ENCODE peak calls at places on chromosomes 16 and 17, in nine cellular contexts. G is body of pancreas; H is CD4-positive, alpha-beta memory T cell; R is upper lobe of right lung; B is mesendoderm; U is CD4-positive, CD25-positive, alpha-beta regulatory T cell; J is mammary epithelial cell; S is lung; V is psoas muscle. W is an unnamed sample. For H3K4me1, the result is how much of the 10 kb centered on the place peaks cover.

GRCh38 chr16:57538235-57538711 is 1.9 kb upstream of the CCDC102A start:
- DNase-seq in H (no peak), V (no peak), S (no peak), J (no peak), U (no peak), R (no peak), B (no peak), G (no peak), W (no peak)

GRCh38 chr17:44269795-44270320 is 1.9 kb upstream of the SLC4A1 start:
- DNase-seq in S (no peak), G (no peak), B (no peak), V (no peak), U (no peak), H (no peak), R (no peak), J (no peak), W (no peak)

GRCh38 chr17:4215882-4216411 is 47.8 kb downstream of the ANKFY1 start:
- DNase-seq in V (no peak), H (no peak), J (no peak), G (no peak), B (no peak), U (no peak), S (no peak), R (no peak), W (no peak)

GRCh38 chr17:58273453-58274104 is 7.2 kb downstream of the MPO start:
- DNase-seq in V (no peak), G (no peak), R (no peak), S (no peak), H (no peak), J (no peak), U (no peak), B (no peak), W (no peak)

GRCh38 chr16:31498493-31498892 is 9.7 kb downstream of the RUSF1 start:
- DNase-seq in U (no peak), S (no peak), J (no peak), B (no peak), G (no peak), H (no peak), V (no peak), R (peak), W (no peak)

GRCh38 chr17:40417609-40418427 is at the start of gene TOP2A:
- DNase-seq in S (peak), B (peak), U (peak), V (peak), J (peak), R (peak), G (peak), H (peak), W (peak)

GRCh38 chr16:26993988-26994387 is 72.7 kb upstream of the C16orf82 start:
- DNase-seq in S (no peak), R (no peak), H (no peak), B (no peak), J (no peak), V (no peak), U (no peak), G (no peak), W (no peak)

GRCh38 chr17:77527836-77528505 is 387.2 kb downstream of the SEC14L1 start:
- DNase-seq in S (no peak), B (no peak), H (no peak), J (no peak), R (peak), U (no peak), G (no peak), V (peak), W (no peak)

GRCh38 chr17:34275881-34276280 is 5.9 kb downstream of the CCL7 start:
- DNase-seq in G (no peak), U (no peak), B (no peak), S (no peak), R (no peak), V (no peak), J (no peak), H (no peak), W (no peak)

GRCh38 chr16:68406458-68407041 is 41.8 kb downstream of the SMPD3 start:
- DNase-seq in V (no peak), S (no peak), G (no peak), J (no peak), H (no peak), B (no peak), U (no peak), R (no peak), W (no peak)

GRCh38 chr17:57085448-57086068 is 512 bp downstream of the AKAP1 start:
- DNase-seq in H (peak), V (peak), S (peak), J (peak), B (peak), G (peak), R (peak), U (peak), W (peak)

GRCh38 chr17:12358477-12358876 is 307.2 kb upstream of the MYOCD start:
- DNase-seq in J (no peak), B (no peak), H (no peak), R (no peak), G (no peak), S (no peak), U (no peak), V (no peak), W (no peak)

GRCh38 chr16:84618428-84619102 is 687 bp upstream of the COTL1 start:
- DNase-seq in B (peak), V (no peak), S (no peak), H (no peak), G (peak), J (peak), U (no peak), R (no peak), W (no peak)

GRCh38 chr16:10126686-10127085 is 55.5 kb downstream of the GRIN2A start:
- DNase-seq in B (no peak), H (no peak), G (no peak), R (no peak), U (no peak), J (peak), S (no peak), V (no peak), W (no peak)

GRCh38 chr16:60329110-60329509 is 1595.0 kb upstream of the GOT2 start:
- DNase-seq in G (no peak), R (no peak), V (no peak), B (no peak), H (no peak), J (peak), S (no peak), U (no peak), W (no peak)

GRCh38 chr17:77863814-77864161 is 94.7 kb upstream of the TNRC6C start:
- DNase-seq in R (peak), S (no peak), V (peak), U (no peak), H (no peak), J (no peak), B (no peak), G (no peak), W (no peak)

GRCh38 chr16:87702325-87702811 is 63.4 kb downstream of the KLHDC4 start:
- DNase-seq in S (no peak), J (no peak), U (peak), V (no peak), H (peak), G (no peak), B (peak), R (no peak), W (peak)

GRCh38 chr16:30025156-30025555 is 2.2 kb downstream of the C16orf92 start:
- DNase-seq in J (no peak), B (no peak), U (no peak), V (no peak), S (no peak), G (no peak), R (no peak), H (no peak), W (no peak)

GRCh38 chr17:37743875-37744632 is 805 bp downstream of the HNF1B start:
- DNase-seq in S (peak), J (no peak), R (peak), V (no peak), G (peak), H (no peak), B (peak), U (peak), W (no peak)

GRCh38 chr17:8365143-8365542 is 11.4 kb downstream of the KRABD2 start:
- DNase-seq in B (no peak), R (no peak), S (no peak), U (no peak), V (no peak), J (peak), G (no peak), H (no peak), W (no peak)

GRCh38 chr17:8122391-8122922 is 1.4 kb downstream of the HES7 start:
- DNase-seq in G (no peak), B (peak), S (no peak), J (peak), V (no peak), U (peak), H (no peak), R (no peak), W (no peak)

GRCh38 chr16:65740716-65741115 is 618.9 kb upstream of the CDH11 start:
- DNase-seq in V (no peak), J (no peak), U (no peak), H (no peak), S (no peak), R (no peak), B (no peak), G (no peak), W (no peak)

GRCh38 chr17:40703652-40704051 is at the start of gene KRT24:
- DNase-seq in H (no peak), S (no peak), V (no peak), G (no peak), U (no peak), B (peak), J (no peak), R (no peak), W (no peak)

GRCh38 chr16:65406076-65406475 is 284.2 kb upstream of the CDH11 start:
- DNase-seq in B (no peak), S (no peak), V (no peak), J (no peak), H (no peak), R (no peak), U (no peak), G (no peak), W (no peak)

GRCh38 chr16:11264155-11264832 is 4.8 kb downstream of the TNP2 start:
- DNase-seq in B (no peak), R (no peak), V (no peak), S (no peak), U (peak), H (no peak), G (no peak), J (no peak), W (no peak)

GRCh38 chr16:82111944-82112343 is 58.1 kb downstream of the MPHOSPH6 start:
- DNase-seq in R (no peak), G (no peak), S (no peak), J (peak), H (no peak), U (no peak), V (no peak), B (no peak), W (no peak)

GRCh38 chr16:11254913-11255736 is 879 bp downstream of the SOCS1 start:
- DNase-seq in U (peak), V (peak), S (no peak), B (no peak), G (peak), J (peak), H (peak), R (peak), W (peak)

GRCh38 chr17:72616457-72616856 is 476.0 kb downstream of the SLC39A11 start:
- DNase-seq in J (no peak), U (no peak), B (peak), S (no peak), H (no peak), G (no peak), R (no peak), V (no peak), W (no peak)

GRCh38 chr17:50380369-50381259 is 7.6 kb downstream of the EME1 start:
- DNase-seq in J (no peak), R (no peak), V (no peak), H (no peak), G (no peak), B (peak), U (no peak), S (no peak), W (no peak)

GRCh38 chr17:61000911-61001310 is 323.3 kb downstream of the BCAS3 start:
- DNase-seq in G (no peak), V (no peak), S (no peak), U (no peak), H (no peak), B (peak), J (no peak), R (no peak), W (no peak)

GRCh38 chr16:15495898-15496297 is 61.5 kb downstream of the BMERB1 start:
- DNase-seq in R (no peak), B (no peak), V (no peak), G (no peak), S (no peak), U (no peak), H (no peak), J (no peak), W (no peak)

GRCh38 chr16:88287219-88287618 is 95.5 kb upstream of the ZNF469 start:
- DNase-seq in G (no peak), V (peak), H (no peak), U (peak), S (no peak), J (no peak), B (peak), R (no peak), W (no peak)

GRCh38 chr17:75927286-75927922 is 13.4 kb downstream of the FBF1 start:
- DNase-seq in B (peak), G (no peak), V (no peak), J (peak), U (peak), H (no peak), S (peak), R (no peak), W (no peak)

GRCh38 chr16:28089992-28090365 is 26.5 kb upstream of the GSG1L start:
- DNase-seq in H (no peak), V (no peak), G (no peak), R (no peak), S (no peak), U (no peak), B (no peak), J (no peak), W (no peak)

GRCh38 chr16:83004868-83005652 is 378.3 kb downstream of the CDH13 start:
- DNase-seq in R (no peak), S (no peak), H (no peak), G (no peak), J (no peak), V (no peak), B (peak), U (no peak), W (no peak)

DNA sequence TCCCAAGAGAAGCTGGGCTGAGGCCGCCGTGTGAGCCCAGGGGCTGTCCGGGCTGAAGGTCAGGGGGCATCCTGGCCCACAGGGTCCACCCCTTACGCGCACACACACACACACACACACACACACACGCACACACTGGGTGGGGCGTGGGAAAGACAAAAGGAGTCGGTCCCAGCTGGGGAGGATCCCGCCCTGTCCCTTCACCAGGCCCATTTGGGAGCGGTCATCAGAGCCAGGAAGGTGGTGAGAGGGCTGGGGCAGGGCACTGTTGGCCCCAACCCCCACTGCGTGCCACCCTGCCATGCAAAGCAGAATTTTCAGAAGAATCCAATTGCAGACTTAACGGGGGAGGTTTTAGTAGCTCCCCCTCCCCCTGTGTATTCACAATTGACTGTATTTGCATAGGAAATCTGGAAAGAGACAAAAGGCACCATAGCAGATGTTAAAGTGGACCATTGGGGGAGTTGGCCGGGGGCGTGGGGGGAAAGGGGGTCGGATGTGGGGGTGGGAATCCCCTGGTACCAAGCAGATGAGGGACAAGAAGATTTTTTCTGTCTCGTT is 11.3 kb upstream of the CD300A start:
- DNase-seq in J (no peak), B (no peak), R (no peak), V (no peak), S (no peak), U (no peak), G (no peak), H (no peak), W (no peak)
- H3K4me1 ChIP-seq in J (under half), B (under half), R (under half), V (under half), S (under half), U (under half), G (under half), H (under half), W (under half)

GRCh38 chr17:17975441-17975840 is 2.8 kb downstream of the DRC3 start:
- DNase-seq in J (no peak), H (no peak), G (no peak), B (no peak), U (no peak), R (no peak), V (no peak), S (no peak), W (no peak)

GRCh38 chr17:17971431-17972125 is 622 bp downstream of the TOM1L2 start:
- DNase-seq in B (peak), V (peak), G (peak), U (no peak), S (peak), H (no peak), R (peak), J (no peak), W (no peak)

GRCh38 chr17:17972952-17973254 is 241 bp downstream of the DRC3 start:
- DNase-seq in R (no peak), U (no peak), J (no peak), B (no peak), S (no peak), H (no peak), V (no peak), G (no peak), W (no peak)

GRCh38 chr17:17970699-17971430 is 1.3 kb downstream of the TOM1L2 start:
- DNase-seq in S (no peak), H (no peak), J (no peak), U (no peak), B (no peak), R (no peak), V (no peak), G (no peak), W (no peak)

DNA sequence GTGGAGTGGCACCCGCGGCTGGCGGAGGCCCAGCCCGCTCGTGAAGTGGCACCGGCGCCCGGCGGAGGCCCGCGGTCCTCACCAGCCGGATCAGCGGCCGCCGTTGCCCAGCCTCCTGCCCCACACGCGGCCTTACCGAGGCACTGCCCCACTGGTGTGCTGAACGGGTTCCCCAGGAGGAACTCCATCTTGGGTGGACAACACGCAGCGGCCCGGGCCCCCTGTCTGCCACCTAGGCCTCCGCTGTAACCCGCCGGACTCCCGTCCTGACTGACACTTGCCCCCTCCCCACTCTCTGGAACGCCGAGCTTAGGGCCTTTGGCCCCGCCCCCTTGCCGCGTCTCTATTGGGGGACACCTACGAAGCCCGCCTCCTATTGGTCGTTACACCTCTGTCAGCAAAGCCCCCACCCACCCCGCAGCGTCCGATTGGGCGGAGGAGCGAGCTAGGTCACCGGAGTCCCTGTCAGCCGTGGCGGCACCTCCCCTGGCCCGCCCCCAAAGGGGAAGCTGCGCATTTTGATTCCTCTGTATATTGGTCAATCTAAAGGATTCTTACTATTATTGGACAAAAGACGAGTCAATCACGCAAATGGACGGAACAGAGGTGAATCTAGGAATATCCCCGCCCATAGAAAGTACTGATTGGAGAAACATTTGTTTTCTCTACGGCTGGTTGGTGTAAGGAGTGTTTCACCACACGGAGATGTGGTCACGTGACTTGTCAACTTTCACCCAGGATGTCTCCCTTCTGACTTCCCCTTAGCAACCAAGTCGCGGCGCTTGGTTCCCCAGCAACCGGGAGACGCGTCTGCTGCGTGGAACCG is at the start of the genes DRC3 and TOM1L2:
- DNase-seq in B (peak), S (peak), V (peak), U (peak), J (peak), G (peak), H (peak), R (peak), W (peak)
- H3K4me1 ChIP-seq in B (under half), S (under half), V (under half), U (under half), J (under half), G (under half), H (under half), R (under half), W (under half)

GRCh38 chr17:2936351-2936750 is 127.1 kb downstream of the OR1D5 start:
- DNase-seq in H (no peak), R (no peak), J (no peak), V (no peak), G (no peak), U (no peak), S (no peak), B (no peak), W (no peak)
- H3K4me1 ChIP-seq in H (under half), R (under half), J (under half), V (under half), G (under half), U (under half), S (under half), B (under half), W (under half)

DNA sequence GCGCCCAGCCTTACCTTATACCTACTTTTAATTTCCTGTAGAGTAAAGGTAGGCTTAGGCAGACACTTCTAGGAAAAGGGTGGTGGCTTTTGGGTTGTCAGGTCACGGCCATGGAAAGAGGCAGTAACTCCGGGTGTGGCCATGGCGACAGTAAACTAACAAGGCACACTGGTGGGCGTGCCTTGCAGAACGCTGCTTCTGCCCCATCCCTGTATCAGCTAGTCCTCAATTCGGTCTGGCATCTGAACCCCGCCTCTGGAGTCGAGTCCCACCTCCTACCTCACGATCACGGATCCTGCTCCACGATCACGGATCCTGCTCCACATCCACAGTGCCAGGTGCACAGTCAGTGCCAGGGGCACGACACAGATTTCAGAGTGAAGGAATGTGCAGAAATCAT is 5.6 kb downstream of the ADCY9 start:
- DNase-seq in V (peak), G (no peak), R (peak), S (peak), J (no peak), H (no peak), U (peak), B (peak), W (no peak)
- H3K4me1 ChIP-seq in V (under half), G (half or more), R (half or more), S (under half), J (under half), H (under half), U (under half), B (under half), W (under half)

W was measured in CD8-positive, alpha-beta T cell.